ENCODE peak calls at places on chromosomes 1 and 21, in four cellular contexts. B is WTC11, Y is K562, Z is HepG2. I is an unnamed sample.

GRCh38 chr1:147078606-147079399 is 93.5 kb downstream of the PRKAB2 start:
- DNase-seq in Z (no peak), Y (no peak), B (no peak), I (no peak)

GRCh38 chr1:206030714-206031113 is 7.0 kb upstream of the CTSE start:
- DNase-seq in Z (peak), Y (peak), B (peak), I (peak)

GRCh38 chr1:106063510-106063909 is 993.0 kb upstream of the PRMT6 start:
- DNase-seq in B (no peak), Y (no peak), Z (no peak), I (peak)

GRCh38 chr1:67458663-67459062 is 28.5 kb upstream of the SERBP1 start:
- DNase-seq in Y (no peak), B (no peak), Z (no peak), I (no peak)

GRCh38 chr1:106968644-106969043 is 87.8 kb upstream of the PRMT6 start:
- DNase-seq in Z (no peak), B (no peak), Y (no peak), I (no peak)

GRCh38 chr1:207298666-207299065 is 22.8 kb upstream of the CD55 start:
- DNase-seq in B (no peak), Z (no peak), Y (no peak), I (no peak)

GRCh38 chr1:203465943-203466342 is 9.7 kb upstream of the PRELP start:
- DNase-seq in B (no peak), Y (no peak), Z (no peak), I (no peak)

GRCh38 chr1:3684031-3684430 is 31.7 kb downstream of the TP73 start:
- DNase-seq in Z (no peak), B (peak), Y (peak), I (no peak)

GRCh38 chr1:56331892-56332567 is 247.3 kb downstream of the PLPP3 start:
- DNase-seq in Z (peak), Y (no peak), B (no peak), I (no peak)

GRCh38 chr21:39055167-39055767 is 128.0 kb downstream of the PSMG1 start:
- DNase-seq in Z (no peak), Y (no peak), B (no peak), I (no peak)

GRCh38 chr1:42482635-42483153 is 19.6 kb downstream of the CCDC30 start:
- DNase-seq in Y (no peak), Z (no peak), B (no peak), I (no peak)

GRCh38 chr21:45533731-45534571 is 8.3 kb downstream of the SLC19A1 start:
- DNase-seq in Z (no peak), B (peak), Y (no peak), I (no peak)

GRCh38 chr1:38127432-38127831 is 80.8 kb upstream of the POU3F1 start:
- DNase-seq in Z (no peak), B (no peak), Y (no peak), I (no peak)

GRCh38 chr1:226643701-226644540 is 95.2 kb downstream of the ITPKB start:
- DNase-seq in Y (no peak), Z (no peak), B (no peak), I (no peak)

GRCh38 chr1:234729566-234729965 is 119.6 kb upstream of the IRF2BP2 start:
- DNase-seq in Y (no peak), Z (no peak), B (no peak), I (no peak)
- TF ChIP-seq ELF4 in Y (no peak), Z (no peak), B (no peak), I (no peak)

GRCh38 chr1:172498858-172499257 is 34.1 kb upstream of the SUCO start:
- DNase-seq in B (no peak), Y (no peak), Z (no peak), I (no peak)
- TF ChIP-seq ELF4 in B (no peak), Y (no peak), Z (no peak), I (no peak)

GRCh38 chr1:218660678-218661053 is 315.5 kb downstream of the TGFB2 start:
- DNase-seq in B (no peak), Y (no peak), Z (no peak), I (no peak)
- TF ChIP-seq ELF4 in B (no peak), Y (no peak), Z (no peak), I (no peak)

DNA sequence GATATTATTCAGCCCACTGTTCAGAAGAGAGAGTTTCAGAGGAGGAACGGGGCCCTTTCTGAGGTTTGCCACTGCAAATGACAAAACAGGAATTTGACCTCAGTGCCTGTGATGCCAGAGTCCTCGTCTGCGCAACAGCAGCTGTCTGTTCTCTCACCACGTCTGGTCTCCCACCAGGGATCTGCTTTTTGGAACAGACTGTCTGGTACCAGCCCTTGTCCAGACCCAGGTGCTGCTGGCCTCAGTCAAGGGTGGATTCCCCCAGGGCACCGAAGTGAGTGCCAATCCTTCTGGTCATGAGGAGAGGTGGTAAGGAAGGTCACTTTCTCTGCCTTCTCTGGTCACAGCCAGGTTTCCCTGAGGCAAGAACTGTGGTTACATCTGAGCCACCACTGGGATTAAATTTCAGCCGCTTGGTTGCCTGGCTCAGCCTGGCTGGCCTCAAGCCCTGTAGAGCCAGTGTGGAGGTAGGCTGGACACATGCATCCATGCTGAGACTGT is 2.3 kb upstream of the BCAN start:
- DNase-seq in Y (no peak), B (no peak), Z (no peak), I (no peak)
- TF ChIP-seq ELF4 in Y (no peak), B (no peak), Z (no peak), I (no peak)

DNA sequence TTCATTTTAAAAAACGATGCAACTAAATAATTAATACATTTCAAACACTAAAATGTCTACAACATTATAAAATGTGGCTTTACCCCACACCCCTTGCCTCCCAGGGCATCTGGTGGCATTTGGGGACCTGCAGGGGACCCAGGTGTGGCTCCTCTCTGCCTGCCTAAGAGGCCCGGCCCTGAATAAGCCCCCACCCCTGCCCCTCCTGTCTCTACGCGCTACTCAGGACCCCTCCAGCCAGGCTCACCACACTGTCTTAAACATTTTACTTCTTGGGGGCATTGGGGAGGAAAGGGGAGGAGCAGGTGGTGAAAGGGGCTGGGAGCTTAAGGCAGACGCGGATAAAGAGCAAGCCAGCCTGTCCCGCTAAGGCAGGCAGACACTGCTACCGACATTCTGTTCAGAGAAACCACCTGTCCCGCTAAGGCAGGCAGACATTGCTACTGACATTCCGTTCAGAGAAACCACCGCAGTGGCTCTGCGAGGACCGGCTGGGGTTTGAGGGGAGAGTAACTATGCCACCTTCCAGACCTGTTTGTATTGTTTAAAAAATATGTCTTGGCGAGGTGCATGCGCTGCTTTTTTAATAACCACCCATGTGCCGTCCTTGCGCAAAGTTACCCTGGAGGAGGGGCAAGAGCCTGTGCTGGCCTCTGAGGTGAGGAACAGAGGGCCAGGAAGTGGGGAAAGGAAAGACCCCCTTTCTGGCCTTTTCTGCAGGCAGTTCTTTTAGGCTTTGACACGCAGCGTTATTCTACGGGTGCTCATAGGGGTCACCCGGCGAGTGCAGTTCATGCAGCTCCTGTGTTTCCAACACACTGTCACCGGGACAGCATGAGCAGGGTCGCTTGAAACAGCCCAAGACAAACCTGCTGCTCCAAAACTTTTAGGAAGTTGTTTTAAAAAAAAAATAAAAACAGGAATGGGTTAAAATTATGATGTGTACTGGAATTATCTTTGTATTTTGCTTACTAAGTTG is 51.3 kb upstream of the RIPK4 start:
- DNase-seq in Z (no peak), Y (no peak), B (no peak), I (no peak)
- TF ChIP-seq ELF4 in Z (no peak), Y (no peak), B (no peak), I (no peak)

DNA sequence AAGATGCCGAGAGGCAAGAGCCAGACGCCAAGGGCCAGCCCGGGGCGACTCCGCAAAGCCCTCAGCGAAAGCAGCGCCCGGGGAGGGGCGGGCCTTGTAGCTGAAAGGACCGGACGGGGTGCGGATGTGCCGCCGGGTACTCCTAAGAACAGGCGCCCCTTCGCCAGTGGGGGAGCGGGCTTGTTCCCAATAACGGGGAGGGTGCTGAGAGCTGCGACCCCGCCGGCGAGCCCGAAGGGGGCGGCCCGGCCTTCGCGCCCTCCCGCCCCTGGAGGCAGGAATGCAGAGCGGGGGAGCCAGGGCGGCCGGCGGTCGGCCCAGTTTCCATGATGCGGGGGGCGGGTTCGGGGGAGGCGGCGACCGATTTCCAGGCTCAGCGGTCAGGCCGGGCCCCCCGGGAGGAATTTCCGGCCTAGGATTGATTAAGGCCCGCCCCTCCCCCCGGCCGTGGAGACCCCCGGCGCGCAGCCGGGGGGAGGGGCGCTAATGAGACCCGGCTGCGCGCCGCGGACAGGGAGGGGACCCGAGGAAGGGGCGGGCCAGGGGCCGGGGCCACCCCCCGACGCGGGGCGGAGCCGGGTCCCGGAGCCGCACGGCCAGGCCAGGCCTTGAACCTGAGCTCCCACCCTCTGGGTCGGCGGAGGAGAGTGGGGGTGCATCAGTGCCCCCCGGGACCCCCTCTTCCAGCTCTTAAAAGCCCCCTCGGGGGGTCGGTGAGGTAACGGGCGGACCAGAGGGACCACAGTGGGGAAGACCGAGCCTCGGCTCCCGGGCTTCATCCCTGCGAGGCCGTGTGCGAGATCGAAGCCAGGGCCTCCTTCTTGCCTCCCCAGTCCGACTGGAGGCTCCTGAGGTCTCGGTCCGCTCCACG is 898 bp upstream of the TMEM200B start:
- DNase-seq in B (peak), Y (peak), Z (peak), I (peak)
- TF ChIP-seq ELF4 in B (no peak), Y (no peak), Z (no peak), I (no peak)

DNA sequence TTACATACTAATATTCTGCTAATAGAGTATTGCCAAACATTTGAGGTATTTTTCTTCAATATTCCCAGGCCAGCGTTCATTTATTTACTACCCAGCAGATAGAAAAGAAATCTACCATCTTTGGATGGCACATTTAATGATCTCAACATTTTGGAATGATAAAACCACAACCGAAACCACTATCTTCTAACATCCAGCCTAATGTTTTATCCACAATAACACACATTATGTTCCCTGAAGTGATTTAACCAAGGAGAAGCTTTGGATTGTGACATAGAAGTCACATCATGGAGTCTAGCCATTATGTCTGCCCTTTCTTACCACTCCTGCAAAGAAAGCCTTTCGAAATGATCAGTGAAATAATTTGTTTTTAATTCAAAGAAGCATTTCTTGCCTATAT is 497.1 kb upstream of the PLXNA2 start:
- DNase-seq in Z (no peak), B (no peak), Y (no peak), I (no peak)
- TF ChIP-seq ELF4 in Z (no peak), B (no peak), Y (no peak), I (no peak)

I was measured in HEK293T.